ENCODE peak calls at places on chromosomes 6 and 20, in ten cellular contexts. One of them, this sample, is unnamed. For H3K4me1, the result is how much of the 10 kb centered on the place peaks cover.

GRCh38 chr6:11366183-11366933 is 133.9 kb upstream of the NEDD9 start:
- DNase-seq in IMR-90: no peak
- DNase-seq in heart left ventricle: no peak
- DNase-seq in Peyer's patch: no peak
- DNase-seq in A549: peak
- DNase-seq in breast epithelium: no peak
- DNase-seq in esophagus squamous epithelium: no peak
- DNase-seq in HCT116: no peak
- DNase-seq in HepG2: no peak
- DNase-seq in ovary: no peak
- DNase-seq in this sample: no peak

GRCh38 chr20:4607287-4607713 is 114.4 kb upstream of the PRND start:
- DNase-seq in breast epithelium: peak
- DNase-seq in A549: peak
- DNase-seq in ovary: peak
- DNase-seq in Peyer's patch: no peak
- DNase-seq in IMR-90: peak
- DNase-seq in HepG2: peak
- DNase-seq in HCT116: peak
- DNase-seq in heart left ventricle: peak
- DNase-seq in esophagus squamous epithelium: no peak
- DNase-seq in this sample: peak

GRCh38 chr6:31172973-31173384 is 2.5 kb upstream of the POU5F1 start:
- DNase-seq in ovary: no peak
- DNase-seq in heart left ventricle: no peak
- DNase-seq in Peyer's patch: no peak
- DNase-seq in HepG2: no peak
- DNase-seq in esophagus squamous epithelium: no peak
- DNase-seq in IMR-90: no peak
- DNase-seq in breast epithelium: no peak
- DNase-seq in HCT116: no peak
- DNase-seq in A549: no peak
- DNase-seq in this sample: no peak

GRCh38 chr20:24478584-24478983 is 9.2 kb downstream of the SYNDIG1 start:
- DNase-seq in HCT116: no peak
- DNase-seq in breast epithelium: no peak
- DNase-seq in IMR-90: no peak
- DNase-seq in HepG2: no peak
- DNase-seq in Peyer's patch: no peak
- DNase-seq in A549: no peak
- DNase-seq in heart left ventricle: no peak
- DNase-seq in ovary: no peak
- DNase-seq in esophagus squamous epithelium: no peak
- DNase-seq in this sample: no peak

GRCh38 chr6:148608211-148608951 is 138.4 kb upstream of the UST start:
- DNase-seq in heart left ventricle: no peak
- DNase-seq in Peyer's patch: no peak
- DNase-seq in esophagus squamous epithelium: no peak
- DNase-seq in breast epithelium: no peak
- DNase-seq in HCT116: peak
- DNase-seq in A549: peak
- DNase-seq in IMR-90: peak
- DNase-seq in HepG2: peak
- DNase-seq in ovary: no peak
- DNase-seq in this sample: no peak

GRCh38 chr6:166078294-166078693 is 89.4 kb downstream of the TBXT start:
- DNase-seq in HCT116: no peak
- DNase-seq in IMR-90: peak
- DNase-seq in A549: no peak
- DNase-seq in esophagus squamous epithelium: no peak
- DNase-seq in heart left ventricle: peak
- DNase-seq in ovary: no peak
- DNase-seq in HepG2: no peak
- DNase-seq in Peyer's patch: no peak
- DNase-seq in breast epithelium: no peak
- DNase-seq in this sample: no peak

GRCh38 chr6:131629656-131630055 is 1.6 kb upstream of the MED23 start:
- DNase-seq in esophagus squamous epithelium: no peak
- DNase-seq in HepG2: no peak
- DNase-seq in ovary: no peak
- DNase-seq in IMR-90: no peak
- DNase-seq in A549: no peak
- DNase-seq in HCT116: no peak
- DNase-seq in heart left ventricle: no peak
- DNase-seq in breast epithelium: no peak
- DNase-seq in Peyer's patch: no peak
- DNase-seq in this sample: no peak

GRCh38 chr6:9699890-9700289 is 715.0 kb downstream of the TFAP2A start:
- DNase-seq in A549: peak
- DNase-seq in HepG2: no peak
- DNase-seq in heart left ventricle: no peak
- DNase-seq in ovary: no peak
- DNase-seq in HCT116: no peak
- DNase-seq in IMR-90: no peak
- DNase-seq in esophagus squamous epithelium: no peak
- DNase-seq in Peyer's patch: no peak
- DNase-seq in breast epithelium: no peak
- DNase-seq in this sample: no peak

GRCh38 chr6:33782561-33782960 is 6.4 kb downstream of the LEMD2 start:
- DNase-seq in A549: no peak
- DNase-seq in esophagus squamous epithelium: no peak
- DNase-seq in HCT116: no peak
- DNase-seq in Peyer's patch: no peak
- DNase-seq in breast epithelium: no peak
- DNase-seq in IMR-90: no peak
- DNase-seq in HepG2: no peak
- DNase-seq in ovary: no peak
- DNase-seq in heart left ventricle: no peak
- DNase-seq in this sample: no peak

GRCh38 chr6:33783781-33784520 is 5.0 kb downstream of the LEMD2 start:
- DNase-seq in IMR-90: no peak
- DNase-seq in breast epithelium: no peak
- DNase-seq in ovary: no peak
- DNase-seq in HCT116: no peak
- DNase-seq in A549: no peak
- DNase-seq in Peyer's patch: no peak
- DNase-seq in heart left ventricle: no peak
- DNase-seq in esophagus squamous epithelium: no peak
- DNase-seq in HepG2: no peak
- DNase-seq in this sample: no peak

GRCh38 chr6:33785766-33786165 is 3.2 kb downstream of the LEMD2 start:
- DNase-seq in IMR-90: peak
- DNase-seq in A549: no peak
- DNase-seq in esophagus squamous epithelium: no peak
- DNase-seq in Peyer's patch: no peak
- DNase-seq in breast epithelium: no peak
- DNase-seq in heart left ventricle: no peak
- DNase-seq in HCT116: no peak
- DNase-seq in ovary: no peak
- DNase-seq in HepG2: no peak
- DNase-seq in this sample: no peak

GRCh38 chr6:33786736-33787135 is 2.2 kb downstream of the LEMD2 start:
- DNase-seq in heart left ventricle: no peak
- DNase-seq in Peyer's patch: no peak
- DNase-seq in esophagus squamous epithelium: no peak
- DNase-seq in ovary: no peak
- DNase-seq in HepG2: no peak
- DNase-seq in breast epithelium: no peak
- DNase-seq in A549: no peak
- DNase-seq in HCT116: no peak
- DNase-seq in IMR-90: no peak
- DNase-seq in this sample: no peak

GRCh38 chr6:33784787-33785186 is 4.1 kb downstream of the LEMD2 start:
- DNase-seq in esophagus squamous epithelium: no peak
- DNase-seq in heart left ventricle: no peak
- DNase-seq in ovary: no peak
- DNase-seq in A549: no peak
- DNase-seq in Peyer's patch: no peak
- DNase-seq in HCT116: no peak
- DNase-seq in HepG2: no peak
- DNase-seq in breast epithelium: no peak
- DNase-seq in IMR-90: no peak
- DNase-seq in this sample: no peak
- H3K4me1 ChIP-seq in esophagus squamous epithelium: under half
- H3K4me1 ChIP-seq in heart left ventricle: half or more
- H3K4me1 ChIP-seq in ovary: under half
- H3K4me1 ChIP-seq in A549: under half
- H3K4me1 ChIP-seq in Peyer's patch: under half
- H3K4me1 ChIP-seq in HCT116: under half
- H3K4me1 ChIP-seq in HepG2: under half
- H3K4me1 ChIP-seq in breast epithelium: under half
- H3K4me1 ChIP-seq in IMR-90: under half
- H3K4me1 ChIP-seq in this sample: half or more

GRCh38 chr6:77487808-77488425 is 24.6 kb upstream of the HTR1B start:
- DNase-seq in HepG2: no peak
- DNase-seq in esophagus squamous epithelium: no peak
- DNase-seq in A549: no peak
- DNase-seq in Peyer's patch: no peak
- DNase-seq in IMR-90: no peak
- DNase-seq in breast epithelium: no peak
- DNase-seq in HCT116: no peak
- DNase-seq in heart left ventricle: no peak
- DNase-seq in ovary: no peak
- DNase-seq in this sample: no peak

GRCh38 chr6:77492529-77492928 is 29.2 kb upstream of the HTR1B start:
- DNase-seq in heart left ventricle: no peak
- DNase-seq in esophagus squamous epithelium: no peak
- DNase-seq in HCT116: no peak
- DNase-seq in Peyer's patch: no peak
- DNase-seq in HepG2: peak
- DNase-seq in A549: peak
- DNase-seq in ovary: no peak
- DNase-seq in breast epithelium: no peak
- DNase-seq in IMR-90: no peak
- DNase-seq in this sample: no peak
- TF ChIP-seq POLR2A in heart left ventricle: no peak
- TF ChIP-seq POLR2A in esophagus squamous epithelium: no peak
- TF ChIP-seq POLR2A in HCT116: no peak
- TF ChIP-seq POLR2A in Peyer's patch: no peak
- TF ChIP-seq POLR2A in HepG2: no peak
- TF ChIP-seq POLR2A in A549: no peak
- TF ChIP-seq POLR2A in ovary: no peak
- TF ChIP-seq POLR2A in breast epithelium: no peak
- TF ChIP-seq POLR2A in IMR-90: no peak
- TF ChIP-seq POLR2A in this sample: no peak

GRCh38 chr20:11850901-11851300 is 66.8 kb upstream of the BTBD3 start:
- DNase-seq in esophagus squamous epithelium: no peak
- DNase-seq in Peyer's patch: no peak
- DNase-seq in ovary: no peak
- DNase-seq in heart left ventricle: no peak
- DNase-seq in A549: peak
- DNase-seq in breast epithelium: peak
- DNase-seq in HepG2: no peak
- DNase-seq in IMR-90: peak
- DNase-seq in HCT116: peak
- DNase-seq in this sample: no peak

GRCh38 chr20:11851646-11852045 is 66.0 kb upstream of the BTBD3 start:
- DNase-seq in HCT116: no peak
- DNase-seq in IMR-90: peak
- DNase-seq in heart left ventricle: no peak
- DNase-seq in A549: no peak
- DNase-seq in Peyer's patch: no peak
- DNase-seq in ovary: no peak
- DNase-seq in esophagus squamous epithelium: no peak
- DNase-seq in breast epithelium: no peak
- DNase-seq in HepG2: no peak
- DNase-seq in this sample: no peak

GRCh38 chr20:11852189-11852588 is 65.5 kb upstream of the BTBD3 start:
- DNase-seq in breast epithelium: no peak
- DNase-seq in esophagus squamous epithelium: no peak
- DNase-seq in heart left ventricle: no peak
- DNase-seq in ovary: no peak
- DNase-seq in IMR-90: no peak
- DNase-seq in HCT116: no peak
- DNase-seq in Peyer's patch: no peak
- DNase-seq in HepG2: no peak
- DNase-seq in A549: no peak
- DNase-seq in this sample: no peak

GRCh38 chr20:11849270-11849920 is 68.3 kb upstream of the BTBD3 start:
- DNase-seq in Peyer's patch: no peak
- DNase-seq in IMR-90: peak
- DNase-seq in ovary: no peak
- DNase-seq in HCT116: no peak
- DNase-seq in breast epithelium: no peak
- DNase-seq in esophagus squamous epithelium: no peak
- DNase-seq in heart left ventricle: no peak
- DNase-seq in HepG2: no peak
- DNase-seq in A549: no peak
- DNase-seq in this sample: no peak

GRCh38 chr20:11849976-11850670 is 67.6 kb upstream of the BTBD3 start:
- DNase-seq in breast epithelium: peak
- DNase-seq in IMR-90: peak
- DNase-seq in esophagus squamous epithelium: no peak
- DNase-seq in HCT116: peak
- DNase-seq in ovary: no peak
- DNase-seq in Peyer's patch: no peak
- DNase-seq in HepG2: no peak
- DNase-seq in A549: no peak
- DNase-seq in heart left ventricle: no peak
- DNase-seq in this sample: no peak
- H3K4me1 ChIP-seq in breast epithelium: under half
- H3K4me1 ChIP-seq in IMR-90: under half
- H3K4me1 ChIP-seq in esophagus squamous epithelium: under half
- H3K4me1 ChIP-seq in HCT116: under half
- H3K4me1 ChIP-seq in ovary: under half
- H3K4me1 ChIP-seq in Peyer's patch: under half
- H3K4me1 ChIP-seq in HepG2: under half
- H3K4me1 ChIP-seq in A549: under half
- H3K4me1 ChIP-seq in heart left ventricle: under half
- H3K4me1 ChIP-seq in this sample: under half

GRCh38 chr20:18504479-18505060 is 3.2 kb upstream of the SEC23B start:
- DNase-seq in breast epithelium: peak
- DNase-seq in IMR-90: peak
- DNase-seq in ovary: peak
- DNase-seq in Peyer's patch: no peak
- DNase-seq in A549: no peak
- DNase-seq in esophagus squamous epithelium: no peak
- DNase-seq in HepG2: no peak
- DNase-seq in HCT116: no peak
- DNase-seq in heart left ventricle: peak
- DNase-seq in this sample: no peak

GRCh38 chr20:18506744-18507143 is 996 bp upstream of the SEC23B start:
- DNase-seq in HCT116: no peak
- DNase-seq in esophagus squamous epithelium: no peak
- DNase-seq in heart left ventricle: no peak
- DNase-seq in ovary: peak
- DNase-seq in IMR-90: no peak
- DNase-seq in HepG2: no peak
- DNase-seq in A549: no peak
- DNase-seq in breast epithelium: no peak
- DNase-seq in Peyer's patch: no peak
- DNase-seq in this sample: no peak

GRCh38 chr20:18511566-18511965 is 3.8 kb downstream of the SEC23B start:
- DNase-seq in esophagus squamous epithelium: no peak
- DNase-seq in breast epithelium: no peak
- DNase-seq in A549: no peak
- DNase-seq in IMR-90: no peak
- DNase-seq in ovary: no peak
- DNase-seq in heart left ventricle: no peak
- DNase-seq in HepG2: no peak
- DNase-seq in Peyer's patch: no peak
- DNase-seq in HCT116: no peak
- DNase-seq in this sample: no peak

GRCh38 chr20:18513208-18513607 is 5.5 kb downstream of the SEC23B start:
- DNase-seq in heart left ventricle: no peak
- DNase-seq in IMR-90: no peak
- DNase-seq in breast epithelium: no peak
- DNase-seq in A549: no peak
- DNase-seq in HCT116: no peak
- DNase-seq in ovary: no peak
- DNase-seq in Peyer's patch: no peak
- DNase-seq in esophagus squamous epithelium: no peak
- DNase-seq in HepG2: no peak
- DNase-seq in this sample: no peak

GRCh38 chr20:18507218-18508191 is at the start of gene SEC23B:
- DNase-seq in breast epithelium: peak
- DNase-seq in IMR-90: peak
- DNase-seq in HepG2: peak
- DNase-seq in heart left ventricle: peak
- DNase-seq in ovary: peak
- DNase-seq in esophagus squamous epithelium: peak
- DNase-seq in HCT116: peak
- DNase-seq in A549: peak
- DNase-seq in Peyer's patch: peak
- DNase-seq in this sample: peak
- TF ChIP-seq POLR2A in breast epithelium: peak
- TF ChIP-seq POLR2A in IMR-90: peak
- TF ChIP-seq POLR2A in HepG2: peak
- TF ChIP-seq POLR2A in heart left ventricle: peak
- TF ChIP-seq POLR2A in ovary: peak
- TF ChIP-seq POLR2A in esophagus squamous epithelium: peak
- TF ChIP-seq POLR2A in HCT116: peak
- TF ChIP-seq POLR2A in A549: peak
- TF ChIP-seq POLR2A in Peyer's patch: peak
- TF ChIP-seq POLR2A in this sample: peak

This sample was measured in tibial nerve.